ENCODE peak calls at places on chromosome 10, in four cellular contexts. N is EL, M is skeletal muscle cell, U is NCI-H2171 treated with DMSO at 0.1 percent for 48 hours. K is an unnamed sample.

GRCh38 chr10:100749309-100750217 is 4.2 kb downstream of the PAX2 start:
- DNase-seq in N (no peak), U (no peak), M (no peak), K (no peak)

GRCh38 chr10:86802709-86803108 is 46.3 kb downstream of the BMPR1A start:
- DNase-seq in N (no peak), M (no peak), U (no peak), K (no peak)

GRCh38 chr10:16583382-16583781 is 61.7 kb upstream of the C1QL3 start:
- DNase-seq in N (no peak), M (no peak), U (no peak), K (no peak)

GRCh38 chr10:103666109-103666508 is 172.6 kb downstream of the NEURL1 start:
- DNase-seq in N (peak; percentile 43), M (no peak), U (no peak), K (peak; percentile 24)

GRCh38 chr10:7151538-7151937 is 259.3 kb downstream of the SFMBT2 start:
- DNase-seq in U (no peak), M (no peak), N (no peak), K (no peak)

GRCh38 chr10:62732841-62733653 is 71.5 kb upstream of the ADO start:
- DNase-seq in U (no peak), M (peak; percentile 53), N (peak; percentile 53), K (peak; percentile 73)

GRCh38 chr10:73439605-73440298 is 6.4 kb upstream of the MSS51 start:
- DNase-seq in N (peak; percentile 76), U (no peak), M (peak; percentile 58), K (peak; percentile 48)

GRCh38 chr10:17216217-17216900 is 11.7 kb upstream of the VIM start:
- DNase-seq in U (no peak), N (peak; percentile 93), M (peak; percentile 94), K (peak; percentile 69)

GRCh38 chr10:60662917-60663614 is 115.2 kb upstream of the CDK1 start:
- DNase-seq in U (no peak), M (no peak), N (peak; percentile 44), K (no peak)

GRCh38 chr10:80199828-80200227 is 5.5 kb downstream of the ANXA11 start:
- DNase-seq in M (no peak), N (peak; percentile 84), U (no peak), K (no peak)

GRCh38 chr10:29946953-29947700 is 112.3 kb downstream of the JCAD start:
- DNase-seq in M (peak; percentile 86), N (peak; percentile 74), U (no peak), K (no peak)